ENCODE peak calls at places on chromosomes 16 and 17, in eight cellular contexts. One of them, this sample, is unnamed.

GRCh38 chr17:15169676-15170075 is 95.5 kb downstream of the PMP22 start:
- DNase-seq in T47D: no peak
- DNase-seq in NCI-H1105: no peak
- DNase-seq in sigmoid colon: no peak
- DNase-seq in naive thymus-derived CD8-positive, alpha-beta T cell: no peak
- DNase-seq in NCI-H69: no peak
- DNase-seq in GM12891: no peak
- DNase-seq in HCT116: no peak
- DNase-seq in this sample: no peak

GRCh38 chr17:49180998-49181635 is 29.3 kb downstream of the GNGT2 start:
- DNase-seq in HCT116: no peak
- DNase-seq in GM12891: no peak
- DNase-seq in NCI-H69: no peak
- DNase-seq in T47D: no peak
- DNase-seq in NCI-H1105: no peak
- DNase-seq in sigmoid colon: no peak
- DNase-seq in naive thymus-derived CD8-positive, alpha-beta T cell: no peak
- DNase-seq in this sample: no peak

GRCh38 chr17:69117855-69118758 is 23.6 kb downstream of the ABCA6 start:
- DNase-seq in HCT116: no peak
- DNase-seq in naive thymus-derived CD8-positive, alpha-beta T cell: no peak
- DNase-seq in sigmoid colon: no peak
- DNase-seq in NCI-H1105: no peak
- DNase-seq in NCI-H69: no peak
- DNase-seq in T47D: no peak
- DNase-seq in GM12891: no peak
- DNase-seq in this sample: no peak

GRCh38 chr17:78766743-78767294 is 15.3 kb downstream of the CYTH1 start:
- DNase-seq in HCT116: no peak
- DNase-seq in T47D: no peak
- DNase-seq in NCI-H1105: no peak
- DNase-seq in GM12891: no peak
- DNase-seq in sigmoid colon: peak
- DNase-seq in NCI-H69: no peak
- DNase-seq in naive thymus-derived CD8-positive, alpha-beta T cell: no peak
- DNase-seq in this sample: no peak

GRCh38 chr16:87238371-87238715 is 78.8 kb downstream of the C16orf95 start:
- DNase-seq in naive thymus-derived CD8-positive, alpha-beta T cell: no peak
- DNase-seq in NCI-H1105: no peak
- DNase-seq in GM12891: no peak
- DNase-seq in T47D: no peak
- DNase-seq in HCT116: no peak
- DNase-seq in NCI-H69: no peak
- DNase-seq in sigmoid colon: no peak
- DNase-seq in this sample: no peak

GRCh38 chr17:77565166-77565565 is 393.3 kb upstream of the TNRC6C start:
- DNase-seq in naive thymus-derived CD8-positive, alpha-beta T cell: no peak
- DNase-seq in sigmoid colon: no peak
- DNase-seq in NCI-H69: no peak
- DNase-seq in T47D: no peak
- DNase-seq in NCI-H1105: no peak
- DNase-seq in HCT116: no peak
- DNase-seq in GM12891: no peak
- DNase-seq in this sample: no peak

GRCh38 chr17:31497431-31497830 is 106.0 kb downstream of the RAB11FIP4 start:
- DNase-seq in NCI-H69: no peak
- DNase-seq in GM12891: no peak
- DNase-seq in NCI-H1105: no peak
- DNase-seq in HCT116: no peak
- DNase-seq in sigmoid colon: no peak
- DNase-seq in T47D: no peak
- DNase-seq in naive thymus-derived CD8-positive, alpha-beta T cell: no peak
- DNase-seq in this sample: no peak

GRCh38 chr16:89759742-89760366 is 38.5 kb downstream of the ZNF276 start:
- DNase-seq in NCI-H69: no peak
- DNase-seq in naive thymus-derived CD8-positive, alpha-beta T cell: no peak
- DNase-seq in T47D: no peak
- DNase-seq in sigmoid colon: no peak
- DNase-seq in GM12891: no peak
- DNase-seq in HCT116: no peak
- DNase-seq in NCI-H1105: no peak
- DNase-seq in this sample: no peak

GRCh38 chr17:57603978-57604377 is 141.1 kb downstream of the CCDC182 start:
- DNase-seq in HCT116: no peak
- DNase-seq in NCI-H1105: no peak
- DNase-seq in GM12891: no peak
- DNase-seq in sigmoid colon: no peak
- DNase-seq in NCI-H69: peak
- DNase-seq in naive thymus-derived CD8-positive, alpha-beta T cell: peak
- DNase-seq in T47D: no peak
- DNase-seq in this sample: no peak

GRCh38 chr16:26987631-26988030 is 79.1 kb upstream of the C16orf82 start:
- DNase-seq in NCI-H69: no peak
- DNase-seq in GM12891: no peak
- DNase-seq in NCI-H1105: no peak
- DNase-seq in sigmoid colon: no peak
- DNase-seq in HCT116: no peak
- DNase-seq in naive thymus-derived CD8-positive, alpha-beta T cell: no peak
- DNase-seq in T47D: no peak
- DNase-seq in this sample: no peak

GRCh38 chr16:88646345-88647034 is 4.4 kb downstream of the CYBA start:
- DNase-seq in NCI-H1105: no peak
- DNase-seq in sigmoid colon: no peak
- DNase-seq in NCI-H69: no peak
- DNase-seq in GM12891: no peak
- DNase-seq in T47D: no peak
- DNase-seq in HCT116: no peak
- DNase-seq in naive thymus-derived CD8-positive, alpha-beta T cell: no peak
- DNase-seq in this sample: no peak

GRCh38 chr16:28191364-28191985 is 20.3 kb downstream of the XPO6 start:
- DNase-seq in NCI-H1105: no peak
- DNase-seq in naive thymus-derived CD8-positive, alpha-beta T cell: no peak
- DNase-seq in HCT116: no peak
- DNase-seq in T47D: peak
- DNase-seq in NCI-H69: peak
- DNase-seq in GM12891: no peak
- DNase-seq in sigmoid colon: no peak
- DNase-seq in this sample: no peak

GRCh38 chr17:7435676-7436555 is 681 bp downstream of the TMEM102 start:
- DNase-seq in T47D: peak
- DNase-seq in sigmoid colon: no peak
- DNase-seq in GM12891: no peak
- DNase-seq in HCT116: peak
- DNase-seq in NCI-H69: peak
- DNase-seq in naive thymus-derived CD8-positive, alpha-beta T cell: peak
- DNase-seq in NCI-H1105: peak
- DNase-seq in this sample: peak

GRCh38 chr16:7976125-7976524 is 614.2 kb downstream of the TMEM114 start:
- DNase-seq in sigmoid colon: no peak
- DNase-seq in NCI-H1105: no peak
- DNase-seq in T47D: no peak
- DNase-seq in NCI-H69: no peak
- DNase-seq in naive thymus-derived CD8-positive, alpha-beta T cell: no peak
- DNase-seq in HCT116: no peak
- DNase-seq in GM12891: no peak
- DNase-seq in this sample: no peak

GRCh38 chr16:69329369-69330285 is 761 bp downstream of the PDF start:
- DNase-seq in T47D: peak
- DNase-seq in NCI-H1105: no peak
- DNase-seq in GM12891: peak
- DNase-seq in NCI-H69: peak
- DNase-seq in naive thymus-derived CD8-positive, alpha-beta T cell: peak
- DNase-seq in sigmoid colon: peak
- DNase-seq in HCT116: no peak
- DNase-seq in this sample: no peak

GRCh38 chr17:52170963-52171572 is 12.6 kb upstream of the CA10 start:
- DNase-seq in NCI-H1105: no peak
- DNase-seq in naive thymus-derived CD8-positive, alpha-beta T cell: no peak
- DNase-seq in GM12891: no peak
- DNase-seq in NCI-H69: peak
- DNase-seq in T47D: peak
- DNase-seq in HCT116: no peak
- DNase-seq in sigmoid colon: no peak
- DNase-seq in this sample: no peak

GRCh38 chr16:23803591-23804123 is 32.1 kb upstream of the PRKCB start:
- DNase-seq in sigmoid colon: peak
- DNase-seq in HCT116: peak
- DNase-seq in naive thymus-derived CD8-positive, alpha-beta T cell: peak
- DNase-seq in T47D: peak
- DNase-seq in GM12891: peak
- DNase-seq in NCI-H69: peak
- DNase-seq in NCI-H1105: no peak
- DNase-seq in this sample: peak

GRCh38 chr16:4293822-4294457 is 21.1 kb upstream of the TFAP4 start:
- DNase-seq in T47D: peak
- DNase-seq in GM12891: no peak
- DNase-seq in NCI-H69: peak
- DNase-seq in HCT116: no peak
- DNase-seq in sigmoid colon: peak
- DNase-seq in naive thymus-derived CD8-positive, alpha-beta T cell: no peak
- DNase-seq in NCI-H1105: peak
- DNase-seq in this sample: no peak

GRCh38 chr17:8532021-8532420 is 96.3 kb downstream of the NDEL1 start:
- DNase-seq in T47D: no peak
- DNase-seq in HCT116: no peak
- DNase-seq in NCI-H69: no peak
- DNase-seq in GM12891: no peak
- DNase-seq in NCI-H1105: no peak
- DNase-seq in sigmoid colon: no peak
- DNase-seq in naive thymus-derived CD8-positive, alpha-beta T cell: no peak
- DNase-seq in this sample: no peak

GRCh38 chr16:9088848-9089247 is 2.6 kb upstream of the HAPSTR1 start:
- DNase-seq in NCI-H1105: no peak
- DNase-seq in NCI-H69: no peak
- DNase-seq in GM12891: no peak
- DNase-seq in sigmoid colon: no peak
- DNase-seq in T47D: no peak
- DNase-seq in HCT116: no peak
- DNase-seq in naive thymus-derived CD8-positive, alpha-beta T cell: no peak
- DNase-seq in this sample: no peak

GRCh38 chr16:71794018-71794417 is 14.6 kb downstream of the AP1G1 start:
- DNase-seq in GM12891: no peak
- DNase-seq in naive thymus-derived CD8-positive, alpha-beta T cell: no peak
- DNase-seq in sigmoid colon: no peak
- DNase-seq in HCT116: no peak
- DNase-seq in NCI-H1105: no peak
- DNase-seq in NCI-H69: no peak
- DNase-seq in T47D: no peak
- DNase-seq in this sample: no peak

GRCh38 chr16:88914750-88915368 is 48.4 kb upstream of the PABPN1L start:
- DNase-seq in NCI-H1105: no peak
- DNase-seq in T47D: no peak
- DNase-seq in sigmoid colon: no peak
- DNase-seq in HCT116: no peak
- DNase-seq in naive thymus-derived CD8-positive, alpha-beta T cell: no peak
- DNase-seq in GM12891: no peak
- DNase-seq in NCI-H69: peak
- DNase-seq in this sample: no peak

GRCh38 chr17:80720624-80721577 is 176.3 kb downstream of the RPTOR start:
- DNase-seq in T47D: no peak
- DNase-seq in naive thymus-derived CD8-positive, alpha-beta T cell: no peak
- DNase-seq in NCI-H1105: no peak
- DNase-seq in GM12891: no peak
- DNase-seq in sigmoid colon: no peak
- DNase-seq in HCT116: no peak
- DNase-seq in NCI-H69: peak
- DNase-seq in this sample: peak

GRCh38 chr17:17811381-17812210 is 25.2 kb downstream of the SREBF1 start:
- DNase-seq in NCI-H69: no peak
- DNase-seq in sigmoid colon: no peak
- DNase-seq in GM12891: no peak
- DNase-seq in NCI-H1105: no peak
- DNase-seq in naive thymus-derived CD8-positive, alpha-beta T cell: no peak
- DNase-seq in HCT116: no peak
- DNase-seq in T47D: peak
- DNase-seq in this sample: no peak

GRCh38 chr17:43669971-43670644 is 8.4 kb upstream of the MEOX1 start:
- DNase-seq in HCT116: no peak
- DNase-seq in NCI-H69: peak
- DNase-seq in GM12891: no peak
- DNase-seq in naive thymus-derived CD8-positive, alpha-beta T cell: no peak
- DNase-seq in sigmoid colon: no peak
- DNase-seq in NCI-H1105: no peak
- DNase-seq in T47D: peak
- DNase-seq in this sample: no peak

GRCh38 chr17:43914451-43914850 is 7.1 kb upstream of the MPP2 start:
- DNase-seq in HCT116: no peak
- DNase-seq in NCI-H69: no peak
- DNase-seq in T47D: no peak
- DNase-seq in sigmoid colon: no peak
- DNase-seq in GM12891: no peak
- DNase-seq in NCI-H1105: no peak
- DNase-seq in naive thymus-derived CD8-positive, alpha-beta T cell: no peak
- DNase-seq in this sample: no peak

GRCh38 chr17:72481572-72481971 is 360.8 kb downstream of the SOX9 start:
- DNase-seq in NCI-H69: no peak
- DNase-seq in NCI-H1105: no peak
- DNase-seq in HCT116: no peak
- DNase-seq in sigmoid colon: no peak
- DNase-seq in naive thymus-derived CD8-positive, alpha-beta T cell: no peak
- DNase-seq in GM12891: no peak
- DNase-seq in T47D: no peak
- DNase-seq in this sample: no peak

GRCh38 chr16:68311316-68311620 is 449 bp downstream of the PRMT7 start:
- DNase-seq in NCI-H69: peak
- DNase-seq in naive thymus-derived CD8-positive, alpha-beta T cell: no peak
- DNase-seq in GM12891: no peak
- DNase-seq in NCI-H1105: peak
- DNase-seq in T47D: no peak
- DNase-seq in HCT116: no peak
- DNase-seq in sigmoid colon: no peak
- DNase-seq in this sample: no peak

GRCh38 chr17:43401293-43401692 is 2.5 kb downstream of the ARL4D start:
- DNase-seq in HCT116: no peak
- DNase-seq in NCI-H1105: no peak
- DNase-seq in NCI-H69: peak
- DNase-seq in sigmoid colon: peak
- DNase-seq in naive thymus-derived CD8-positive, alpha-beta T cell: no peak
- DNase-seq in GM12891: no peak
- DNase-seq in T47D: no peak
- DNase-seq in this sample: no peak

GRCh38 chr17:49290690-49291326 is 60.2 kb upstream of the PHOSPHO1 start:
- DNase-seq in GM12891: no peak
- DNase-seq in NCI-H1105: peak
- DNase-seq in sigmoid colon: no peak
- DNase-seq in HCT116: peak
- DNase-seq in T47D: peak
- DNase-seq in naive thymus-derived CD8-positive, alpha-beta T cell: no peak
- DNase-seq in NCI-H69: peak
- DNase-seq in this sample: peak

GRCh38 chr17:81976332-81977210 is 858 bp upstream of the ASPSCR1 start:
- DNase-seq in sigmoid colon: no peak
- DNase-seq in naive thymus-derived CD8-positive, alpha-beta T cell: no peak
- DNase-seq in HCT116: no peak
- DNase-seq in T47D: peak
- DNase-seq in NCI-H1105: peak
- DNase-seq in GM12891: no peak
- DNase-seq in NCI-H69: peak
- DNase-seq in this sample: no peak

GRCh38 chr16:51151951-51152663 is 1.0 kb upstream of the SALL1 start:
- DNase-seq in T47D: no peak
- DNase-seq in NCI-H69: no peak
- DNase-seq in HCT116: no peak
- DNase-seq in sigmoid colon: no peak
- DNase-seq in naive thymus-derived CD8-positive, alpha-beta T cell: no peak
- DNase-seq in NCI-H1105: no peak
- DNase-seq in GM12891: no peak
- DNase-seq in this sample: peak

GRCh38 chr17:3740611-3741073 is 16.9 kb downstream of the HASPIN start:
- DNase-seq in naive thymus-derived CD8-positive, alpha-beta T cell: no peak
- DNase-seq in NCI-H69: no peak
- DNase-seq in NCI-H1105: no peak
- DNase-seq in T47D: no peak
- DNase-seq in HCT116: no peak
- DNase-seq in sigmoid colon: no peak
- DNase-seq in GM12891: no peak
- DNase-seq in this sample: no peak

GRCh38 chr16:30183961-30184429 is 593 bp downstream of the CORO1A start:
- DNase-seq in NCI-H69: peak
- DNase-seq in naive thymus-derived CD8-positive, alpha-beta T cell: peak
- DNase-seq in HCT116: no peak
- DNase-seq in GM12891: peak
- DNase-seq in sigmoid colon: peak
- DNase-seq in T47D: no peak
- DNase-seq in NCI-H1105: no peak
- DNase-seq in this sample: no peak

This sample was measured in NCI-H460.